ENCODE peak calls at places on chromosomes 11 and 22, in six cellular contexts. A, Z, T, F, D and X are unnamed samples.

GRCh38 chr11:47257518-47258316 is at the start of gene NR1H3:
- DNase-seq in Z (peak; percentile 79), F (no peak), T (peak; percentile 66), A (peak; percentile 89), D (no peak), X (no peak)

GRCh38 chr11:69443968-69444364 is 37.5 kb upstream of the LINC01488 start:
- DNase-seq in A (peak; percentile 67), F (no peak), Z (no peak), T (peak; percentile 58), D (no peak), X (no peak)

GRCh38 chr11:3959015-3959917 is 103.8 kb downstream of the STIM1 start:
- DNase-seq in F (no peak), Z (no peak), D (no peak), A (no peak), T (peak; percentile 71), X (no peak)

GRCh38 chr11:72334651-72335050 is 90.7 kb upstream of the PHOX2A start:
- DNase-seq in A (no peak), F (no peak), T (no peak), D (no peak), Z (peak; percentile 71), X (no peak)

GRCh38 chr11:94417386-94417987 is 16.3 kb upstream of the GPR83 start:
- DNase-seq in D (peak; percentile 2), Z (peak; percentile 26), T (peak; percentile 59), A (no peak), F (no peak), X (no peak)

GRCh38 chr11:103228807-103229206 is 119.6 kb downstream of the DYNC2H1 start:
- DNase-seq in F (peak; percentile 15), D (no peak), T (no peak), Z (no peak), A (no peak), X (no peak)

GRCh38 chr11:45665206-45665932 is at the start of gene CHST1:
- DNase-seq in Z (peak; percentile 90), D (no peak), A (peak; percentile 87), T (no peak), F (peak; percentile 59), X (no peak)

GRCh38 chr11:16279524-16279923 is 76.8 kb downstream of the SOX6 start:
- DNase-seq in T (no peak), F (no peak), D (no peak), Z (no peak), A (no peak), X (no peak)

GRCh38 chr11:9090488-9091043 is 833 bp downstream of the SCUBE2 start:
- DNase-seq in F (no peak), T (no peak), D (no peak), Z (peak; percentile 52), A (no peak), X (no peak)

GRCh38 chr11:9626778-9627394 is 37.0 kb upstream of the SWAP70 start:
- DNase-seq in A (no peak), D (no peak), Z (no peak), T (no peak), F (no peak), X (no peak)

GRCh38 chr22:17007852-17008731 is at the start of gene GAB4:
- DNase-seq in F (no peak), A (no peak), Z (no peak), T (no peak), D (no peak), X (no peak)

GRCh38 chr22:37803636-37804371 is 3.9 kb upstream of the GCAT start:
- DNase-seq in F (no peak), T (no peak), D (no peak), Z (no peak), A (no peak), X (no peak)
- H3K4me1 ChIP-seq in F (peaks cover 56% of the 10 kb centered on the region), T (peaks cover 12% of the 10 kb centered on the region), D (peaks cover 44% of the 10 kb centered on the region), Z (no peaks in the 10 kb centered on the region), A (peaks cover 65% of the 10 kb centered on the region), X (peaks cover 57% of the 10 kb centered on the region)

GRCh38 chr11:63843042-63843441 is 4.1 kb downstream of the MARK2 start:
- DNase-seq in F (no peak), T (peak; percentile 32), A (no peak), Z (no peak), D (no peak), X (no peak)

GRCh38 chr11:63847363-63847762 is 8.5 kb downstream of the MARK2 start:
- DNase-seq in D (no peak), F (no peak), T (no peak), Z (no peak), A (no peak), X (no peak)

GRCh38 chr11:63846897-63847296 is 8.0 kb downstream of the MARK2 start:
- DNase-seq in F (no peak), T (no peak), A (no peak), D (no peak), Z (no peak), X (no peak)

GRCh38 chr11:63845911-63846310 is 7.0 kb downstream of the MARK2 start:
- DNase-seq in A (no peak), Z (no peak), F (no peak), T (no peak), D (no peak), X (no peak)

GRCh38 chr11:63845305-63845704 is 6.4 kb downstream of the MARK2 start:
- DNase-seq in A (no peak), Z (no peak), D (peak; percentile 38), F (no peak), T (peak; percentile 91), X (no peak)
- H3K4me1 ChIP-seq in A (peaks cover 75% of the 10 kb centered on the region), Z (peaks cover 22% of the 10 kb centered on the region), D (peaks cover 31% of the 10 kb centered on the region), F (peaks cover 32% of the 10 kb centered on the region), T (peaks cover 15% of the 10 kb centered on the region), X (peaks cover 79% of the 10 kb centered on the region)

DNA sequence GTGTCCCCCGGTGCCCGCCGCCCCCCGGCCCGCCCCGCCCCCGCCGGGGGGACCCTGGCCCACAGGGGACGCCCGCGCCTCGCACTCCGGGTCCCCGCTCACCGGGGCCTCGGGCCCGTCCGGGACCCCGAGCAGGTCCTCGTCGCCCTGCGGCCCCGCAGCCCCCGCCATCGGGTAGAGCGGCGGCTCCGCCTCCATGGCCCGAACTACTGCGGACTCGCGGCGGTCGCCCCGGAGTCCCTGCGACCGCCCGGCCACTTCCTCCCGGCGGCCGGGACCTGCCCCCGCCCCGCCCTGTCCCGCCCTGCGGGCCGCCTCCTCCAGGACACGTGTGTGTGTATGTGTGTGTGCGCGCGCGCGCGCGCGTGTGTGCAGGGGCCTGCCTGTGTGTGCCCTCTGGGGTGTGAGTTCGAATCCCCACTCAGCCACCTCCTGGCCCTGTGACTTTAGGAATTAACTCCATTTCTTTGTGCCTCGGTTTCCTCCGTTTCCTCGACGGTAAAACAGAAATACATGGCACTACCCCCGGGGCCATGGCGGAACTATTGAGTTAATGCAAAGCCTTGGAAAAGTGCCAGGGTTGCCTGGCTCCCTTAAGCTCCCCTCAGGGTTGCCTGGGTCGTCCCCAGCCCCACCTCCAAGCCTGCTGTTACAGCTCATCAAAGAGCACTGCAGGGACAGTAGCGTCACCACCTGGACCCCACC is at the start of gene UNC93B1:
- DNase-seq in A (peak; percentile 95), D (peak; percentile 82), T (peak; percentile 76), F (peak; percentile 55), Z (peak; percentile 97), X (peak; percentile 77)
- H3K4me1 ChIP-seq in A (peaks cover 29% of the 10 kb centered on the region), D (peaks cover 13% of the 10 kb centered on the region), T (peaks cover 5% of the 10 kb centered on the region), F (peaks cover 14% of the 10 kb centered on the region), Z (no peaks in the 10 kb centered on the region), X (peaks cover 11% of the 10 kb centered on the region)

DNA sequence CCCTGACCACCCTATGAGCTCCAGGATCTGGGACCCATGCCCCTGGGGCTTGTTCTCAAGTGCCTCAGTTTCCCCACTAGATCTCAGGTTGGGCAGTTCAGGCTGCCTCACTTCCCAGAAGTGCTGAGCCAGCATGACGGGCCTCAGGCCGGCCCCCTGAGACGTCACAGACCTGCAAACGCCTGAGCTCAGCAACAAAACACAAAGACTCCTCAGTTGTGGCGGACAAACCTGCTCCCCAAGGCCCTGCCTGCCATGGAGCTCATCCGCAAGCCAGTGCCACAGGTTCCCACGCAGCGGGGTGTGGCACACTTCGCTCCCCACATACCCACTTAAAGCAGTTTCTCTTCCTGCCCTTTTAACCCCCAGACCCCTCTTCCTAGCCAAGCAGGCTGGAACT is 45.2 kb downstream of the NECTIN1 start:
- DNase-seq in Z (no peak), F (no peak), T (no peak), A (no peak), D (no peak), X (no peak)
- H3K4me1 ChIP-seq in Z (peaks cover 15% of the 10 kb centered on the region), F (no peaks in the 10 kb centered on the region), T (peaks cover 5% of the 10 kb centered on the region), A (peaks cover 40% of the 10 kb centered on the region), D (peaks cover 12% of the 10 kb centered on the region), X (peaks cover 9% of the 10 kb centered on the region)

DNA sequence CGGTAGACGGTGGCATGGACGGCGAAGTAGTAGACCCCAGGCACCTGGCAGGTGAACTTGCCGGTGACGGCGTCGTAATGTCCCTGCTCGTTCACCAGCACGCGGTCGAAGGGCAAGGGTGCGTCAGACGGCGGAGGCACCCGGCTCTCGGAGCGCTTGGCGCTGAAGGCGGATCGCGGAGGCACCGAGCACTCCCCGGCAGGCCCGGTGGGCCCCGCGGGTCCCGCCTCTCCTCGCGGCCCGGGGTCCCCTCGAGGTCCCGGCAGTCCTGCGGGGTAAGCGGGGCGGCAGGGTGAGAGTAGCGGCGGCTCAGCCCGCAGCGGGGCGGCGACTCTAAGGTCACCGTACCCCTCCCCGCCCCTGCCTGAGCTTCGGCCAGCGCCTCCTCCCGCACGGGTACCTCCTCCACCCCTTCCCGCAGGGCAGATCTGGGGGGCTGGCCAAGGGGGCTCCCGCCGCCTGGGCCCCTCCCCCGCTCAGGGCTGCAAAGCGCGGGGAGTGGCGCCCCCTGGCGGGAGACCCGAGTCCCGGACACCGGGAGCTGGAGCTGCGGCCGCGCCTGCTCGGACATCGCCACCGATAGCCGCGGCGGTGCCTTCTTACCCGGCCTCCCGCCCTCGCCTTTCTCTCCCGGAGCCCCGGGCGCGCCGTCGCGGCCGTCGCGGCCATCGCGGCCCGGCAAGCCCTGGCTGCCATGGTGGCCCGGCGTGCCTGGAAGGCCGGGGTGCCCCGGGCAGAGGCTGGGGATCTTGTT is 925 bp downstream of the C1QTNF5 start:
- DNase-seq in Z (peak; percentile 95), T (no peak), D (peak; percentile 37), F (no peak), A (peak; percentile 84), X (no peak)
- H3K4me1 ChIP-seq in Z (peaks cover 16% of the 10 kb centered on the region), T (peaks cover 26% of the 10 kb centered on the region), D (peaks cover 50% of the 10 kb centered on the region), F (peaks cover 33% of the 10 kb centered on the region), A (peaks cover 63% of the 10 kb centered on the region), X (peaks cover 26% of the 10 kb centered on the region)

DNA sequence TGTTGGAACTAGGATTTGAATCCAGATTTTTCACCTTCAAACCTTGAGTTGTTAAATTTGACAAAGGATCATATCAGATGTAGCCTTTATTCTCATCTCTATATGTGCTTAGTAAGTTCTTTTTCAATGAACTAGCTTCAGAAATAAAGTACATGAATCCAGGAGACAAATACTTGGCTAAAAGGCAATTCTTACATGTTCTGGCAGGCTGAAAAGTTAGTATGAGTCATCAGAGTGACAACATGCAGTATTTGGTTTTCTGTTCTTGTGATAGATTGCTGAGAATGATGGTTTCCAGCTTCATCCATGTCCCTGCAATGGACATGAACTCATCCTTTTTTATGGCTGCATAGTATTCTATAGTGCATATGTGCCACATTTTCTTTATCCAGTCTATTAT is 40.4 kb downstream of the BBOX1 start:
- DNase-seq in A (no peak), T (peak; percentile 28), D (no peak), Z (no peak), F (no peak), X (no peak)
- H3K4me1 ChIP-seq in A (peaks cover 19% of the 10 kb centered on the region), T (peaks cover 3% of the 10 kb centered on the region), D (no peaks in the 10 kb centered on the region), Z (no peaks in the 10 kb centered on the region), F (no peaks in the 10 kb centered on the region), X (no peaks in the 10 kb centered on the region)

GRCh38 chr22:31286360-31287255 is 5.7 kb downstream of the PIK3IP1 start:
- DNase-seq in F (peak; percentile 47), D (no peak), T (no peak), Z (no peak), A (no peak), X (peak; percentile 86)
- H3K4me1 ChIP-seq in F (peaks cover 41% of the 10 kb centered on the region), D (peaks cover 7% of the 10 kb centered on the region), T (peaks cover 1% of the 10 kb centered on the region), Z (no peaks in the 10 kb centered on the region), A (peaks cover 26% of the 10 kb centered on the region), X (peaks cover 82% of the 10 kb centered on the region)